ENCODE peak calls at places on chromosomes 16 and 17, in six cellular contexts. F, S, C, Y, T and V are unnamed samples.

GRCh38 chr17:19332371-19333131 is 30.0 kb downstream of the B9D1 start:
- DNase-seq in T (no peak), Y (peak), F (no peak), S (no peak), C (no peak), V (no peak)

GRCh38 chr16:11916524-11917285 is 949 bp upstream of the GSPT1 start:
- DNase-seq in F (no peak), S (no peak), T (peak), Y (peak), C (no peak), V (no peak)

GRCh38 chr16:49440156-49441065 is 66.8 kb downstream of the C16orf78 start:
- DNase-seq in S (no peak), Y (peak), C (no peak), F (no peak), T (no peak), V (peak)

GRCh38 chr17:75472119-75472518 is 15.7 kb downstream of the TMEM94 start:
- DNase-seq in Y (no peak), S (no peak), C (no peak), F (no peak), T (no peak), V (no peak)

GRCh38 chr17:19486351-19487008 is 47.2 kb upstream of the SLC47A1 start:
- DNase-seq in F (no peak), S (no peak), Y (peak), C (no peak), T (no peak), V (no peak)

GRCh38 chr17:29179232-29180036 is 764 bp downstream of the MYO18A start:
- DNase-seq in F (peak), Y (peak), C (peak), T (no peak), S (no peak), V (peak)

GRCh38 chr17:39484178-39484577 is 22.9 kb downstream of the CDK12 start:
- DNase-seq in F (no peak), T (no peak), C (no peak), S (no peak), Y (no peak), V (no peak)

GRCh38 chr16:67676939-67677338 is 10.3 kb downstream of the C16orf86 start:
- DNase-seq in T (no peak), Y (no peak), S (no peak), F (no peak), C (no peak), V (no peak)

GRCh38 chr16:81585785-81586184 is 141.2 kb downstream of the CMIP start:
- DNase-seq in C (peak), T (no peak), F (no peak), Y (no peak), S (no peak), V (no peak)

GRCh38 chr17:61380217-61380835 is 19.3 kb upstream of the TBX2 start:
- DNase-seq in C (no peak), F (no peak), T (no peak), S (no peak), Y (no peak), V (no peak)

GRCh38 chr17:50167371-50167770 is 1.6 kb downstream of the SGCA start:
- DNase-seq in T (no peak), C (no peak), F (no peak), S (no peak), Y (no peak), V (no peak)

GRCh38 chr17:82670661-82671060 is 22.4 kb upstream of the WDR45B start:
- DNase-seq in S (no peak), C (no peak), Y (no peak), F (no peak), T (no peak), V (no peak)

GRCh38 chr16:85759136-85759535 is 8.2 kb upstream of the C16orf74 start:
- DNase-seq in C (no peak), F (no peak), T (no peak), S (no peak), Y (peak), V (no peak)

GRCh38 chr16:85986931-85987749 is 88.2 kb downstream of the IRF8 start:
- DNase-seq in F (peak), T (no peak), Y (peak), C (no peak), S (no peak), V (no peak)

GRCh38 chr16:75106351-75107274 is 10.0 kb downstream of the LDHD start:
- DNase-seq in S (no peak), Y (peak), F (no peak), C (no peak), T (no peak), V (no peak)

GRCh38 chr17:78708510-78708973 is 73.5 kb downstream of the CYTH1 start:
- DNase-seq in S (peak), Y (peak), F (peak), C (peak), T (peak), V (peak)

GRCh38 chr16:55697867-55698266 is 42.1 kb downstream of the SLC6A2 start:
- DNase-seq in Y (no peak), F (no peak), S (no peak), T (no peak), C (no peak), V (no peak)

GRCh38 chr17:3528604-3529511 is 28.8 kb downstream of the TRPV3 start:
- DNase-seq in C (no peak), F (no peak), T (no peak), Y (no peak), S (no peak), V (peak)

GRCh38 chr16:78478267-78478821 is 378.9 kb downstream of the WWOX start:
- DNase-seq in C (no peak), T (no peak), S (no peak), F (no peak), Y (no peak), V (no peak)

GRCh38 chr17:41308251-41308917 is 725 bp downstream of the KRTAP16-1 start:
- DNase-seq in F (no peak), Y (peak), C (peak), S (no peak), T (no peak), V (no peak)

GRCh38 chr17:4436381-4436780 is 2.6 kb downstream of the SPNS3 start:
- DNase-seq in F (no peak), C (no peak), S (no peak), Y (no peak), T (no peak), V (no peak)

GRCh38 chr16:89103781-89104180 is 10.1 kb downstream of the ACSF3 start:
- DNase-seq in C (peak), F (no peak), Y (no peak), T (no peak), S (no peak), V (no peak)

GRCh38 chr17:51120357-51120738 is 320 bp downstream of the SPAG9 start:
- DNase-seq in F (no peak), T (peak), S (no peak), Y (peak), C (no peak), V (no peak)

GRCh38 chr16:13902677-13903076 is 17.3 kb upstream of the ERCC4 start:
- DNase-seq in C (no peak), T (peak), Y (no peak), F (no peak), S (no peak), V (no peak)

GRCh38 chr17:63954402-63955063 is 18.2 kb downstream of the SCN4A start:
- DNase-seq in T (no peak), C (no peak), F (no peak), S (no peak), Y (peak), V (no peak)

GRCh38 chr16:84700518-84701277 is 898 bp downstream of the USP10 start:
- DNase-seq in S (no peak), T (peak), C (no peak), Y (peak), F (no peak), V (no peak)

GRCh38 chr17:38554430-38555350 is 51.1 kb downstream of the SRCIN1 start:
- DNase-seq in Y (no peak), C (no peak), S (no peak), F (no peak), T (peak), V (no peak)

GRCh38 chr17:39178516-39178915 is 12.6 kb upstream of the ARL5C start:
- DNase-seq in F (no peak), Y (peak), S (no peak), C (no peak), T (no peak), V (no peak)

GRCh38 chr17:10197721-10198508 is 491 bp downstream of the GAS7 start:
- DNase-seq in S (no peak), F (no peak), T (no peak), C (peak), Y (no peak), V (peak)

GRCh38 chr16:890217-890616 is 80.6 kb downstream of the LMF1 start:
- DNase-seq in F (no peak), C (peak), S (no peak), T (no peak), Y (no peak), V (no peak)

GRCh38 chr17:79186406-79186805 is 111.8 kb downstream of the ENGASE start:
- DNase-seq in S (no peak), F (no peak), T (no peak), C (no peak), Y (no peak), V (no peak)

GRCh38 chr17:65194670-65195334 is 57.6 kb downstream of the RGS9 start:
- DNase-seq in S (no peak), Y (no peak), F (no peak), T (no peak), C (no peak), V (no peak)

GRCh38 chr17:48554412-48555090 is 9.6 kb upstream of the HOXB2 start:
- DNase-seq in C (no peak), Y (no peak), T (peak), S (no peak), F (no peak), V (no peak)

GRCh38 chr16:15556130-15556529 is 86.8 kb downstream of the MARF1 start:
- DNase-seq in C (no peak), Y (no peak), S (no peak), T (no peak), F (no peak), V (no peak)

GRCh38 chr17:7095642-7096041 is 15.6 kb upstream of the CLEC10A start:
- DNase-seq in C (no peak), F (no peak), S (no peak), Y (no peak), T (no peak), V (no peak)

GRCh38 chr16:83723244-83723643 is 84.5 kb upstream of the HSBP1 start:
- DNase-seq in T (no peak), C (no peak), S (no peak), F (no peak), Y (no peak), V (no peak)

GRCh38 chr16:72291531-72291981 is 119.6 kb upstream of the PMFBP1 start:
- DNase-seq in S (no peak), T (peak), Y (no peak), F (no peak), C (no peak), V (no peak)

GRCh38 chr16:57775661-57776469 is 26.4 kb downstream of the KIFC3 start:
- DNase-seq in Y (peak), T (no peak), F (no peak), S (no peak), C (no peak), V (no peak)

GRCh38 chr17:63939884-63940283 is 7.8 kb upstream of the CD79B start:
- DNase-seq in S (no peak), Y (no peak), C (no peak), T (no peak), F (no peak), V (no peak)

DNA sequence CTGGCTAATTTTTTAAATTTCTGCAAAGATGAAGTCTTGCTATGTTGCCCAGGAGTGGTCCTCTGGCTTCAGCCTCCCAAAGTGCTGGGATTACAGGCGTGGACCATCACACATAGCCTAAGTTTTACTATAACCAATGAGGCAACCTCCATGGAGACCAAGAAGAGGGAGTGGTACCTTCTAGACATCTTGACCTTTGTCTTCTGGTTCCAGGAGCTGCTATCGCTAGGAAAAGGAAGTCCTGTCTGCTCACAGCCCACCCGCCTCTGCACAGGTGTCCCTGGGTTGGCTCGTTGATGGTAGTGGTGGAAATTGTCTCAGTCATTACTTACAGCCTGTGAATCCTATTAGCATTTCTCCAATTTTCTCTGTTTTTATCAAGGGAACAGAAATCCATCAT is 169.7 kb downstream of the PRKCA start:
- DNase-seq in T (no peak), S (no peak), Y (no peak), F (no peak), C (no peak), V (no peak)
- H3K4me3 ChIP-seq in T (no peak), S (no peak), Y (no peak), F (no peak), C (no peak), V (no peak)

DNA sequence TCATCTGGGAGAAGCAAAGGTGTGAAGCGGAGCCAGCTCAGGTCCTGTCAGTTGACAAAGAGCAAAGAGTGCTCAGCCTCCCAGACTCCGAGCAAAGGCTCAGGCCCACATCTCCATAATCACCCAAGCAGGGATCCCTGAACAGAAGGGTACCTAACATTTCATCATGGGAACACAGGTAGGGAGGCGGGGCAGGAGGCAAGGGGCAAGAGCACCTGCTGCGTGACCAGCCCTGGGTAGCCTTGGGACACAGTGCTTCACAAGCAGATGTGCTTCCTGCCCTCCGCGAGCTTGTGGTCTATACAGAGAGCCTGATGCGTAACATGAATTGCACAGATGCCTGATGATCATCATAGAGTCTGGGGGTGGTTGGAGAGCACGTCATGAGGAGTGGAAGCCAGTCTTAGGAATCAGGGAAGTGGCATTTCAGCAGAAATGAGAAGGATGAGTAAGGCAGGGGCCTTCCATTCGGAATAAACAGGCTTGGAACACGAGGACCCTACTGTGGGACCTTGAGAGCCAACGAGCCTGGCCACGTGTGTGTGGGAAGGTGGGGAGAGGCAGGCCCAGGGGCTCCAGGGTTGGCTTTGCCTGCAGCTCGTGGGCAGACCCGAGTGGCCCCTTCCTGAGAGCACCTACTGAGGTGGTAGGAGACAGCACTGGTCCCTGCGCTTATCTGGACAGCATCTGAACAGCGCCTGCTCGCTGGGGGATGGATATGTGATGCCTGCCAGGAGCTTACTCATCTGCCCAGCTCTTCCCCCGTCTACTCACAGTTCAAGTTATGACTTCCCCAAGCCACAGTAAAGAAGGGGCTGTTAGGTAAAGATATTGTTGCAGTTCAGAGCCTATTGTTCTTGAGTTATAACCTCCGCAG is 125.8 kb downstream of the CCDC182 start:
- DNase-seq in F (no peak), S (no peak), T (peak), Y (no peak), C (no peak), V (no peak)
- TF ChIP-seq POLR2A in F (no peak), S (no peak), T (no peak), Y (no peak), C (no peak), V (no peak)

DNA sequence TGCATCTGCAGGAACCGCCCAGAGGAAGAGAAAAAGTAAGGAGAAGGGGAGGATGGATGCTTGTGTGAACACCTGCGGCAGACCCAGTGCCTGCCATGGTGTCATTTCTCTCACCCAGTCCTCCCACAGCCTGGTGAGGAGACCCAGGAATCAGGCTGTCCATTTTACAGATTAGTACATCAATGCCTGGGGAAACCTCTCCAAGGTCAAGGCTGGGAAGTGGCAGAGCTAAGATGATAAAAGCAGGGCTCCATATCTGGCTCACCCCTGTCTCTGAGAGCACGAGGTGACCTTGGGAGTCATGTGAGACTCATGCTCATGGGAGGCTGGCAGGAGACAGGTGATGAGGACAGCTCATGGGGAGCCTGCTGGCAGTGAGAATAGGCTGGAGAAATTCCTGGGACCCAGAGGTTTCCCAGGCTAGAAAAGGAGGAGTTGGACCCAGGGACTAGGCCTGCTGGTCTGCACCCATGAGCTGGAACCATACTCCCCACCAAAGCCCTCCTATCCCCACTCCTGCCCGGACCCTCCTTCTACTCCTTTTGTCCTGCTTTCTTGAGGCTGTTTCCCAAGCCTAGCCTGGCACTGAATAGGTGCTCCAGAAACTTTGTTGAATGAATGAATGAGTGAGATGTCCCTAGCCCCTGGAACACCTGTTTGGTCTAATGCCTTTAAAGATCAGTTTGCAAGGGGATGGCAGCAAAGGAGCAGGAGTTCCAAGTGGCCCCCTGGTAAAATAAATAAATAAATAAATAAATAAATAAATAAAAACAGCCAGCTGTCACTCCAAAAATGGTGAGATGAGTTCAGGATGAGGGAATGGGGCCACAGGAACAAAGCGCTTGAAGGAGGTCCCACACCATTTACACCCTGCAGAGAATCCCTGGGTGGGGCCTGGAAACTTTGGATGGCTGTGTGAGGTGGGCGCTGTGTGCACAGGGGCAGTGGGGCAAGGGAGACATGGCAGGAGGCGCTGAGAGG is 1.6 kb downstream of the ZNF629 start:
- DNase-seq in T (no peak), S (no peak), Y (no peak), F (no peak), C (no peak), V (no peak)
- H3K4me3 ChIP-seq in T (peak), S (peak), Y (peak), F (no peak), C (peak), V (no peak)

GRCh38 chr17:45143101-45143670 is 5.1 kb upstream of the HEXIM1 start:
- DNase-seq in T (no peak), C (no peak), F (no peak), S (no peak), Y (no peak), V (peak)

GRCh38 chr17:45146166-45146565 is 2.1 kb upstream of the HEXIM1 start:
- DNase-seq in Y (no peak), F (peak), S (no peak), C (no peak), T (no peak), V (no peak)

GRCh38 chr17:45143767-45144198 is 4.5 kb upstream of the HEXIM1 start:
- DNase-seq in Y (peak), S (peak), T (peak), C (peak), F (peak), V (peak)

GRCh38 chr17:45145035-45145389 is 3.3 kb upstream of the HEXIM1 start:
- DNase-seq in Y (no peak), C (no peak), F (no peak), T (no peak), S (no peak), V (no peak)

DNA sequence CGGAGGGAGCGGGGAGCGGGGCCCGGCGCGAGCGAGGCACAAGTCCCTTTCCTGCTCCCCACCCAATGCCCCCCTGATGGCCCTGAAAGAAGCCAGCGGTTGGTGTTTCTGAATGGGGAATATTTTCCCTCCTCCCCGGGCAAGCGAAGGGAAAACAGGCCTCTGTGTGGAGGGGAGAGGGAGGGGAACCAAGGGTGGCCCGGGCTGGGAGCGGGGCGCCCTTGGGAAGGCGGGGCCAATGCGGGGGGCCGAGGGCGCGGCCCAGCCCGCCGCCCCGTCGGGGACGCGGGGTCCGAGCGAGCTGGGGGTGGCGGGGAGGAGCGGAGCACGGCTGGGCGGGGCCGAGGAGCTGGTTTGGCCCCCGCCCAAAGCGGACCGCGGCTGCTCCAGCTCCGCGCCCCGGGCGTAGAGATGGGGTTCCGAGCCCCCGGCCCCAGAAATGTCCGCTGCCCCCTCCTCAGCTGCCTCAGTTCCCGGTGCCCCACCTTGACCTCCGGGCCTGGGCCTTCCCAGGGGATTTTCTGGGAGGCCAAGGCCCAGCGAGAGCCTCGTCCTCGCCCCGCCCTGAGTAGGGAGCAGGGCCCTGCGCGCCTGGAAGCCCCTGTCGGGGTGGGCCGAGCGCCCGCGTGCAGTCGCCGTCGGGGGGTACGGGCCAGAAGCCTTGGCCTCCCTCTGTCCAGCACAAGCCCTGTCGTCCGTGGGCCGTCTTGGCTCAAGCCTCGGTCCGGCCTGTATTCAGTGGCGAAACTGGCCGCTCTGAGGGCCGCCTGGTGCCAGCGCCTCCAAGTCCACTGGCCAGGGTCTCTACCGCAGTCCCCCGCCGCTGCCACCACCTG is 3.9 kb upstream of the HEXIM1 start:
- DNase-seq in T (no peak), C (peak), F (peak), Y (peak), S (peak), V (peak)
- TF ChIP-seq POLR2A in T (no peak), C (no peak), F (no peak), Y (no peak), S (no peak), V (no peak)